ENCODE peak calls at places on chromosomes 3 and 15, in eight cellular contexts. W is MM.1S, O is transverse colon, M is HL-60, U is GM12865, E is pancreas, A is cardiac fibroblast, S is coronary artery. B is an unnamed sample.

GRCh38 chr3:179495483-179495882 is 44.2 kb upstream of the GNB4 start:
- DNase-seq in W (no peak), O (no peak), M (no peak), U (no peak), E (no peak), A (no peak), S (no peak), B (no peak)

GRCh38 chr3:66140763-66141372 is 79.9 kb upstream of the SLC25A26 start:
- DNase-seq in W (peak), O (no peak), M (no peak), U (peak), E (no peak), A (no peak), S (no peak), B (no peak)

GRCh38 chr3:46398186-46398955 is 8.5 kb downstream of the CCR5AS start:
- DNase-seq in W (no peak), O (no peak), M (no peak), U (no peak), E (no peak), A (no peak), S (no peak), B (no peak)

GRCh38 chr15:38247336-38247735 is 5.3 kb upstream of the SPRED1 start:
- DNase-seq in W (no peak), O (no peak), M (no peak), U (no peak), E (no peak), A (peak), S (no peak), B (peak)

GRCh38 chr3:196207159-196207832 is 3.9 kb downstream of the ZDHHC19 start:
- DNase-seq in W (no peak), O (no peak), M (no peak), U (peak), E (no peak), A (no peak), S (no peak), B (no peak)

GRCh38 chr3:70988111-70988510 is 595.4 kb downstream of the FOXP1 start:
- DNase-seq in W (no peak), O (no peak), M (no peak), U (no peak), E (no peak), A (no peak), S (no peak), B (no peak)

GRCh38 chr15:42741710-42742109 is 4.8 kb upstream of the CDAN1 start:
- DNase-seq in W (no peak), O (no peak), M (no peak), U (no peak), E (no peak), A (no peak), S (no peak), B (no peak)

GRCh38 chr3:22928716-22929115 is 274.4 kb upstream of the UBE2E2 start:
- DNase-seq in W (no peak), O (no peak), M (no peak), U (no peak), E (no peak), A (no peak), S (no peak), B (no peak)

GRCh38 chr3:56855856-56856538 is 54.2 kb upstream of the ARHGEF3 start:
- DNase-seq in W (peak), O (peak), M (peak), U (peak), E (no peak), A (peak), S (no peak), B (peak)

GRCh38 chr3:16378920-16379319 is 113.9 kb downstream of the OXNAD1 start:
- DNase-seq in W (no peak), O (no peak), M (no peak), U (peak), E (no peak), A (peak), S (no peak), B (no peak)

GRCh38 chr3:57079221-57079831 is 18.9 kb downstream of the SPATA12 start:
- DNase-seq in W (no peak), O (peak), M (no peak), U (no peak), E (peak), A (no peak), S (no peak), B (no peak)

GRCh38 chr15:78996876-78997275 is 52.0 kb upstream of the CTSH start:
- DNase-seq in W (no peak), O (no peak), M (no peak), U (no peak), E (no peak), A (no peak), S (no peak), B (no peak)

GRCh38 chr3:60573494-60573893 is 677.8 kb downstream of the FHIT start:
- DNase-seq in W (no peak), O (no peak), M (no peak), U (no peak), E (no peak), A (peak), S (no peak), B (no peak)

GRCh38 chr3:171283248-171284222 is 176.7 kb downstream of the TNIK start:
- DNase-seq in W (no peak), O (no peak), M (no peak), U (peak), E (no peak), A (no peak), S (no peak), B (no peak)

GRCh38 chr15:70974004-70974832 is 81.6 kb downstream of the LRRC49 start:
- DNase-seq in W (peak), O (no peak), M (no peak), U (peak), E (no peak), A (peak), S (no peak), B (peak)

GRCh38 chr15:47965297-47965696 is 155.5 kb upstream of the SLC24A5 start:
- DNase-seq in W (no peak), O (no peak), M (no peak), U (no peak), E (no peak), A (no peak), S (no peak), B (no peak)

GRCh38 chr3:116306720-116307119 is 138.6 kb downstream of the LSAMP start:
- DNase-seq in W (no peak), O (no peak), M (no peak), U (no peak), E (no peak), A (no peak), S (no peak), B (no peak)

GRCh38 chr15:37995461-37996347 is 61.3 kb downstream of the TMCO5A start:
- DNase-seq in W (peak), O (no peak), M (peak), U (peak), E (no peak), A (peak), S (no peak), B (peak)

GRCh38 chr3:186151077-186151971 is 42.4 kb upstream of the ETV5 start:
- DNase-seq in W (no peak), O (no peak), M (peak), U (peak), E (no peak), A (no peak), S (no peak), B (no peak)

GRCh38 chr3:4543110-4543509 is 50.0 kb downstream of the ITPR1 start:
- DNase-seq in W (no peak), O (no peak), M (no peak), U (no peak), E (no peak), A (no peak), S (no peak), B (no peak)

GRCh38 chr3:172294238-172294806 is 153.9 kb downstream of the GHSR start:
- DNase-seq in W (no peak), O (no peak), M (peak), U (no peak), E (no peak), A (no peak), S (no peak), B (no peak)

GRCh38 chr3:14875411-14876175 is 56.8 kb downstream of the FGD5 start:
- DNase-seq in W (no peak), O (no peak), M (no peak), U (no peak), E (no peak), A (no peak), S (no peak), B (no peak)

GRCh38 chr15:65211157-65211982 is at the start of gene CILP:
- DNase-seq in W (no peak), O (no peak), M (no peak), U (no peak), E (no peak), A (peak), S (no peak), B (peak)

GRCh38 chr3:42192334-42193200 is 73.4 kb downstream of the CCK start:
- DNase-seq in W (peak), O (no peak), M (peak), U (peak), E (no peak), A (peak), S (no peak), B (peak)

GRCh38 chr3:106758459-106758858 is 618.8 kb upstream of the CCDC54 start:
- DNase-seq in W (no peak), O (no peak), M (no peak), U (no peak), E (no peak), A (no peak), S (no peak), B (no peak)

GRCh38 chr3:178088930-178089329 is 447.3 kb upstream of the KCNMB2 start:
- DNase-seq in W (no peak), O (no peak), M (no peak), U (no peak), E (no peak), A (no peak), S (no peak), B (no peak)

DNA sequence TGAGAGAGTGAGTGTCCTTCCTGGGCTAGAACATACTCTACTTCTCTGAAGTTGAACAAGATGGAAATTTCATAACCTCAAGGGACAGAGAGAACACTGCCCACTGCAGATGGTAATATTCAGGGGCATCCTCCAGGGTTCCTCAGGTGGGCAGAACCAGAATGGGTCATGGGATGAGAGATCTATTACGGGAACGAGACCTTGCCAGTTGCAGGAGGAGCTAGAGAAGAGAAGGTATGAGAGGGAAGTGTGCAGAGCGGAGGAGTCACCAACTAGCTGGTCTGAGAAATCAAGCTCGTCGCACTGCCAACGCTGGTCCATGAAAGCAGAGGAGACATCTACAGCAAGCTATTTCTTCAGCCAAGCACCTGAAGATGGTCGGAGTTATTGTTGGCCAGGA is 184.7 kb downstream of the TJP1 start:
- DNase-seq in W (no peak), O (no peak), M (no peak), U (no peak), E (no peak), A (no peak), S (no peak), B (no peak)
- H3K4me3 ChIP-seq in W (no peak), O (no peak), M (no peak), U (no peak), E (no peak), A (no peak), S (no peak), B (no peak)

DNA sequence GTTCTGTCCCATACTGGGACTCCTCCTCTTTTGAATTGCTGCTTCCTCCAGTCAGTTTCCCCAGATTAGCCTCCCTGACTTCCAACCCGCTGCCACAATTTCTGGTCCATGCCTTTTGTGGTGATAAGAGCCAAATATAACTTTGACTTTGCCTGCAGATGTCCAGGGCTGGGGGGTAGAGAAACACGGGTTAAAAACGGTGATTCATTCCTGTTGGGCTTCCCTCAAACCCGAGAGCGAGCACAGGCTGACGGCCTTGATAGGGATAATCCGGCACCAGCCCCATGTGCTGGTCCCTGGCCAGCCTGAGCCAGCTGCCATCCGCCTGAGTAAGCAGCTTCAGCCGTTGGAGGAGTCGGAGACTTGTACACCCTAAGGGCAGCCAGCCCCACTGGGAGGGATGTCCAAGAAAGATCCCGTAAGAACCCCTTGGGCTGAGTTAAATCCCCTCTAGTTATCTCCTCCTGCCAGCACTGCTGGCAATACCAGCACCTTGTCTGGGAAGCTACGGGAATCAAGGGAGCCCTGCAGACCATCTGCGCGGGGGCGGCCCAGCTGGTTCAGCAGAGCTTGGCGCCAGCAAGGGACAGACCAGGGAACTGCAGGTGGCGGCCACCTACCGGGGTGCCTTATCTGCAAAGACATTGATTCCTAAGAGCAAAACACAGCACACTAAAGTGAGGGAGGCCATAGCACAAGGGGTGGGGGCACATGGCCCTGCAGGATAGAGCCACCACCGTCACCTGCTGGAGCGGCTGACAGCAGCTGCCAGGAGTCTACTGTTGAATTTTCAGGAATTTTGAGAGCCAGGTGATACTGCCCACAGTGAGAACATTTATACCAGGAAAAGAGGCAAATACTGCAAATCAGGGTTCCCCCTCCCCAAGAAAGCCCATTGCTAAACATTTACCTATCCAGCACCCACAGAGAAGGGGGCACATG is 18.1 kb downstream of the CSPG4 start:
- DNase-seq in W (no peak), O (peak), M (no peak), U (no peak), E (peak), A (peak), S (peak), B (peak)
- TF ChIP-seq CTCF in W (peak), O (peak), M (no peak), U (peak), E (peak), A (peak), S (no peak), B (peak)

DNA sequence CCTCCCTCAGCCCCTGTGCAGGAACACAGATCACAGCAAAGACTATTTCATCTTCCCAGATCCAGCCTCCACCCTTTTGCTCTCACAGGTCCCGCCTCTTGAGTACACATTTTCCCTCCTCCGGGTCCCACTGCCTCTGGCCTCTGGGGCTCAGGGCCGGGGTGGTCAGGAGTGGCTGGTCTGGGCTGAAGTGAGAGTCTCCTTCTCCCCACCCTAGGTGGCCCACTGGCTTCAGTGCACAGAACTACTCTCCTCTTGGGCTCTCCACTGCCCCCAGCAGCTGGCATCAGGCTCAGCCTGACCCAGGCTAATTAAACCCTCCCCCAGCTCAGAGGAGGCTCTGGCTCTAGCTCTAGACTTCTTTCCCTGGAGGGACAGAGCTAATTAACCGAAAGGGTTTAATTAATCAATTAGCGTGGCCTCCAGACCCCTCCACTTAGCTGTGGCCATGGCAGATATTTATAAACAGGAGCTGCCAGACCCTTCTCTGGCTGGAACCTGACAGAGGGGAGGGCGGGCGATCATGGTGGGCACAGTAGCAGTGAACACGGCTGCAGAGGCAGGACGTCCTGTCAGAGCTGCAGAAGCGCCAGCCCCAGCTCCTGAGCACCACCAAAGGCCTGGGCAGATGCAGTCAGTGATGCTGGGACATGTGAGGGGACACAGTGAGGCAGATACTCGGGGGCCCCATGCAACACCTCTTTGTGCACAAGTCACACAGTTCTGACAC is 15.1 kb downstream of the DUSP7 start:
- DNase-seq in W (no peak), O (no peak), M (no peak), U (no peak), E (no peak), A (no peak), S (no peak), B (no peak)
- H3K4me3 ChIP-seq in W (no peak), O (no peak), M (no peak), U (no peak), E (no peak), A (no peak), S (no peak), B (no peak)

GRCh38 chr3:34200576-34200975 is 402.1 kb downstream of the PDCD6IP start:
- DNase-seq in W (peak), O (no peak), M (no peak), U (peak), E (no peak), A (no peak), S (no peak), B (no peak)

GRCh38 chr3:34206996-34207395 is 408.6 kb downstream of the PDCD6IP start:
- DNase-seq in W (no peak), O (no peak), M (no peak), U (no peak), E (no peak), A (peak), S (no peak), B (peak)

GRCh38 chr3:34198309-34198708 is 399.9 kb downstream of the PDCD6IP start:
- DNase-seq in W (peak), O (no peak), M (no peak), U (peak), E (no peak), A (no peak), S (no peak), B (no peak)

GRCh38 chr3:34203386-34203785 is 405.0 kb downstream of the PDCD6IP start:
- DNase-seq in W (no peak), O (no peak), M (no peak), U (no peak), E (no peak), A (no peak), S (no peak), B (no peak)

DNA sequence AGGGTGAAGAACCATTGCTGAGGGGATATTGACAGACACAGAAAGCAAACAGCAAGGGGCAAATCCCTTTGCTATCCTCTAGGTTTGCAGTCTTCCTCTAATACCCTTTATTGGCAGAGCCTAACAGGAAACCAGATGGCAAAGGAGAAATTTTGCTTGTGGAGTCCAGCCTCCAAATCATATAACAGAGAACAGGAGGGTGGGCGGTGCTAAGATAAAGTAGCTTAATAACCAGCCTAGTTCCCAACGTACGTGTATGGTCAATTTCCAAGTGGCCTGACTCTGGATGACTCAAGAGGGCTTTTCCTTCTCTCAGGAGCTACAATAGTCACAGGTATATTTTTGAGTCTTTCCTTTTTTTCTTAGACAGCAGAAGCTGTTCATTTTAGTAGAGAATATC is 404.5 kb downstream of the PDCD6IP start:
- DNase-seq in W (no peak), O (no peak), M (no peak), U (no peak), E (no peak), A (no peak), S (no peak), B (peak)
- TF ChIP-seq CTCF in W (no peak), O (no peak), M (no peak), U (no peak), E (no peak), A (no peak), S (no peak), B (no peak)

DNA sequence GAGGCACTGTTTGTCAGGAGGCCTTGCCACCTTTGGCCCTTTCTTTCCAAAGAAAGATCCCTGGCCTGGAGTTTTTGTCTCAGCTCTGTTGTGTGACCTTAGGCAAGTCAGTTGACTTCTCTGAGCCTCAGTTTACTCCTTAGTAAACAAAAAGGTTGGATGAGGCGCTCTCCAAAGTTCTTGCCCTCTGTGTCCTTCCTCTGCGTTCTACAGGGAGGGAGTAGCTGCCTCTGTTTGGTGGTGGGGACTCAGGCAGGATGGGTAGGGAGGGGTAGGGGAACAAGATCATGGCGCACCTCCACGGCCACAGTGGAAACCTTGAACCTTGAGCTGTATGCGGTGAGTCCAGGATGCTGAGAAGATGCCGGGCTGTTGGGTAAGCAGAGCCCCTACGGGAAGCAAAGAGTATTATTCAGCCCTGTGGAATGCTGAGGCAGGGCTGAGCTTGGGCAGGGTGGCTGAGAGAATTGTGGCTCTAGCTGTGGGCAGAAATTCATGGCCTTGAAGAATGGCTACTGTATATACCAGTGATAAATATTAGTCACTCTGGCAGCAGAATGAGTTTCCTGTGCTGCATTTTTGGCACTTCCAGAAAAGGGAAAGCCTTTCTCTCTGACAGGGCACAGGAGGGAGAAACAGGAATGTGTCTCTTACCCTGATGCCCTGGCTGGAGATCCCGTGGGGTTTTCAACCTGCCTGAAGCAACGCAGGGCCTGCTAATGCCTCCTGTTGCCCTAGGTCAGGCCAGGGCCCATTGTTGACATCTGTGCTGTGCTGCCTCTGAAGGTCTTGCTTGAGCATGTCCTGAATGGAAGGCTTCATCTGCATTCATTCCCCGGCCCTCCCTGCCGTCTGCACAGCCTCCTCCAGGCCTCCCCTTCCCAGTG is 39.9 kb downstream of the SMAD3 start:
- DNase-seq in W (no peak), O (peak), M (no peak), U (no peak), E (peak), A (peak), S (peak), B (peak)
- H3K4me3 ChIP-seq in W (no peak), O (no peak), M (no peak), U (no peak), E (no peak), A (no peak), S (peak), B (no peak)

B was measured in fibroblast of pulmonary artery.